ENCODE peak calls at places on chromosomes 13 and 19, in six cellular contexts. W is SJSA1; F is NCI-H345; S is brain pericyte; G is activated CD4-positive, alpha-beta memory T cell treated with anti-CD3 and anti-CD28 coated beads, Interleukin-2, amount 10 ng/mL, durations not matched to agents 7 days and 5 days; N is AG10803. J is an unnamed sample.

GRCh38 chr13:92355213-92355612 is 871.4 kb upstream of the GPC6 start:
- DNase-seq in G (no peak), W (no peak), N (no peak), S (no peak), F (peak), J (no peak)

GRCh38 chr13:43878897-43879322 is 630 bp downstream of the CCDC122 start:
- DNase-seq in S (peak), N (peak), F (no peak), G (peak), W (peak), J (peak)

GRCh38 chr19:5895409-5895808 is 8.2 kb downstream of the NDUFA11 start:
- DNase-seq in W (no peak), N (no peak), G (no peak), S (no peak), F (no peak), J (no peak)

GRCh38 chr19:46670874-46671273 is 9.9 kb upstream of the DACT3 start:
- DNase-seq in G (no peak), S (no peak), N (peak), W (no peak), F (no peak), J (peak)

GRCh38 chr13:105165449-105166125 is 1369.9 kb downstream of the EFNB2 start:
- DNase-seq in N (no peak), S (no peak), W (no peak), F (no peak), G (no peak), J (no peak)

GRCh38 chr19:33125929-33126388 is 6.0 kb upstream of the WDR88 start:
- DNase-seq in G (peak), N (peak), F (peak), W (no peak), S (no peak), J (peak)

GRCh38 chr19:10260141-10260584 is 8.1 kb downstream of the MRPL4 start:
- DNase-seq in N (no peak), G (peak), S (no peak), F (no peak), W (no peak), J (no peak)

GRCh38 chr13:65217459-65217858 is 2012.7 kb downstream of the PCDH9 start:
- DNase-seq in G (no peak), N (no peak), S (no peak), F (no peak), W (no peak), J (no peak)

GRCh38 chr19:27794444-27795042 is 1418.4 kb downstream of the UQCRFS1 start:
- DNase-seq in S (peak), W (peak), N (peak), F (no peak), G (peak), J (peak)

GRCh38 chr13:31093145-31093885 is 68.4 kb downstream of the HSPH1 start:
- DNase-seq in S (no peak), G (no peak), F (no peak), N (no peak), W (no peak), J (no peak)

GRCh38 chr19:32233885-32234284 is 111.5 kb upstream of the ZNF507 start:
- DNase-seq in G (no peak), N (no peak), F (no peak), W (no peak), S (no peak), J (no peak)

GRCh38 chr19:56476671-56477428 is at the start of gene ZNF667:
- DNase-seq in G (no peak), F (no peak), N (peak), S (no peak), W (no peak), J (peak)

GRCh38 chr19:52007436-52007804 is 591 bp downstream of the ZNF615 start:
- DNase-seq in S (no peak), G (no peak), W (no peak), N (peak), F (no peak), J (no peak)

GRCh38 chr19:30253581-30253996 is 118.6 kb upstream of the ZNF536 start:
- DNase-seq in W (peak), G (no peak), S (no peak), F (no peak), N (peak), J (no peak)

GRCh38 chr19:6753178-6754031 is 13.8 kb downstream of the SH2D3A start:
- DNase-seq in G (peak), W (no peak), F (no peak), S (no peak), N (peak), J (peak)

GRCh38 chr13:52395704-52396103 is 10.3 kb downstream of the THSD1 start:
- DNase-seq in W (no peak), G (no peak), S (no peak), N (no peak), F (no peak), J (no peak)

GRCh38 chr19:3233831-3234230 is 9.4 kb downstream of the CELF5 start:
- DNase-seq in S (no peak), F (no peak), G (no peak), N (no peak), W (no peak), J (no peak)

GRCh38 chr19:12872941-12873890 is 8.0 kb downstream of the DNASE2 start:
- DNase-seq in S (no peak), G (peak), N (peak), F (no peak), W (no peak), J (peak)

GRCh38 chr19:29308977-29309520 is 96.1 kb upstream of the UQCRFS1 start:
- DNase-seq in S (no peak), N (no peak), F (peak), G (no peak), W (no peak), J (no peak)

GRCh38 chr19:19113040-19113541 is 25.2 kb downstream of the TMEM161A start:
- DNase-seq in N (no peak), F (no peak), G (no peak), S (no peak), W (no peak), J (peak)

GRCh38 chr13:40094056-40094455 is 438.6 kb downstream of the COG6 start:
- DNase-seq in N (no peak), W (no peak), S (no peak), F (no peak), G (no peak), J (no peak)

GRCh38 chr19:21498651-21499050 is 6.8 kb upstream of the ZNF429 start:
- DNase-seq in G (no peak), S (no peak), N (no peak), F (no peak), W (no peak), J (no peak)

GRCh38 chr13:94228781-94229180 is 250.7 kb downstream of the DCT start:
- DNase-seq in G (no peak), F (no peak), S (no peak), W (no peak), N (peak), J (no peak)

GRCh38 chr13:99526549-99526948 is 25.3 kb downstream of the TM9SF2 start:
- DNase-seq in N (no peak), S (no peak), W (no peak), G (no peak), F (no peak), J (no peak)

GRCh38 chr13:50030315-50030714 is 15.1 kb downstream of the KCNRG start:
- DNase-seq in N (no peak), W (no peak), F (no peak), G (no peak), S (no peak), J (no peak)

GRCh38 chr13:44368599-44369368 is 4.8 kb upstream of the SERP2 start:
- DNase-seq in F (peak), S (no peak), N (no peak), G (no peak), W (no peak), J (no peak)

GRCh38 chr13:25217023-25217909 is 45.2 kb upstream of the AMER2 start:
- DNase-seq in W (no peak), G (no peak), N (peak), S (no peak), F (no peak), J (peak)

GRCh38 chr13:27839809-27840467 is 47.7 kb downstream of the GSX1 start:
- DNase-seq in N (no peak), W (no peak), F (no peak), S (no peak), G (no peak), J (no peak)

GRCh38 chr19:16378291-16378889 is 53.8 kb downstream of the KLF2 start:
- DNase-seq in S (no peak), W (no peak), F (no peak), N (no peak), G (no peak), J (no peak)

GRCh38 chr13:102244617-102245227 is 157.1 kb downstream of the FGF14 start:
- DNase-seq in N (no peak), W (no peak), G (no peak), F (no peak), S (no peak), J (no peak)

GRCh38 chr13:41916173-41916954 is 44.5 kb downstream of the VWA8 start:
- DNase-seq in S (peak), G (no peak), W (no peak), F (no peak), N (peak), J (peak)

GRCh38 chr13:62931901-62932883 is 1516.5 kb upstream of the PCDH20 start:
- DNase-seq in G (no peak), S (no peak), F (no peak), W (no peak), N (peak), J (peak)

GRCh38 chr13:50685491-50685890 is 158.0 kb downstream of the DLEU7 start:
- DNase-seq in F (peak), S (no peak), N (peak), G (no peak), W (no peak), J (peak)

GRCh38 chr19:9150650-9151049 is 10.5 kb downstream of the ZNF317 start:
- DNase-seq in F (no peak), S (no peak), G (no peak), W (no peak), N (no peak), J (no peak)

GRCh38 chr13:113970810-113971470 is 2.9 kb downstream of the C13orf46 start:
- DNase-seq in N (peak), S (no peak), G (no peak), W (no peak), F (no peak), J (no peak)

GRCh38 chr19:10380311-10381102 is at the start of gene TYK2:
- DNase-seq in S (peak), F (peak), G (peak), N (peak), W (peak), J (peak)